ENCODE peak calls at places on chromosome 5, in nine cellular contexts. One of them, this sample, is unnamed.

GRCh38 chr5:1814183-1815020 is 13.2 kb downstream of the NDUFS6 start:
- DNase-seq in pancreas: no peak
- DNase-seq in coronary artery: no peak
- DNase-seq in ovary: no peak
- DNase-seq in MM.1S: no peak
- DNase-seq in progenitor cell of endocrine pancreas: no peak
- DNase-seq in nephron progenitor cell: no peak
- DNase-seq in fibroblast of mammary gland: no peak
- DNase-seq in choroid plexus epithelial cell: no peak
- DNase-seq in this sample: no peak

GRCh38 chr5:30849801-30850370 is 343.6 kb upstream of the CDH6 start:
- DNase-seq in pancreas: no peak
- DNase-seq in coronary artery: no peak
- DNase-seq in ovary: no peak
- DNase-seq in MM.1S: no peak
- DNase-seq in progenitor cell of endocrine pancreas: no peak
- DNase-seq in nephron progenitor cell: peak
- DNase-seq in fibroblast of mammary gland: no peak
- DNase-seq in choroid plexus epithelial cell: peak
- DNase-seq in this sample: no peak

GRCh38 chr5:111313017-111313724 is 89.0 kb downstream of the CAMK4 start:
- DNase-seq in pancreas: no peak
- DNase-seq in coronary artery: no peak
- DNase-seq in ovary: no peak
- DNase-seq in MM.1S: no peak
- DNase-seq in progenitor cell of endocrine pancreas: no peak
- DNase-seq in nephron progenitor cell: no peak
- DNase-seq in fibroblast of mammary gland: no peak
- DNase-seq in choroid plexus epithelial cell: peak
- DNase-seq in this sample: no peak

GRCh38 chr5:154446183-154447073 is 631 bp downstream of the SAP30L start:
- DNase-seq in pancreas: peak
- DNase-seq in coronary artery: peak
- DNase-seq in ovary: peak
- DNase-seq in MM.1S: peak
- DNase-seq in progenitor cell of endocrine pancreas: peak
- DNase-seq in nephron progenitor cell: peak
- DNase-seq in fibroblast of mammary gland: peak
- DNase-seq in choroid plexus epithelial cell: peak
- DNase-seq in this sample: peak

GRCh38 chr5:3182477-3182876 is 413.2 kb upstream of the IRX1 start:
- DNase-seq in pancreas: no peak
- DNase-seq in coronary artery: no peak
- DNase-seq in ovary: no peak
- DNase-seq in MM.1S: no peak
- DNase-seq in progenitor cell of endocrine pancreas: no peak
- DNase-seq in nephron progenitor cell: no peak
- DNase-seq in fibroblast of mammary gland: no peak
- DNase-seq in choroid plexus epithelial cell: no peak
- DNase-seq in this sample: no peak

GRCh38 chr5:55866485-55866884 is 15.3 kb downstream of the IL31RA start:
- DNase-seq in pancreas: peak
- DNase-seq in coronary artery: no peak
- DNase-seq in ovary: no peak
- DNase-seq in MM.1S: no peak
- DNase-seq in progenitor cell of endocrine pancreas: no peak
- DNase-seq in nephron progenitor cell: no peak
- DNase-seq in fibroblast of mammary gland: no peak
- DNase-seq in choroid plexus epithelial cell: no peak
- DNase-seq in this sample: no peak

GRCh38 chr5:141223112-141223783 is at the start of gene PCDHB14:
- DNase-seq in pancreas: no peak
- DNase-seq in coronary artery: no peak
- DNase-seq in ovary: no peak
- DNase-seq in MM.1S: peak
- DNase-seq in progenitor cell of endocrine pancreas: no peak
- DNase-seq in nephron progenitor cell: no peak
- DNase-seq in fibroblast of mammary gland: peak
- DNase-seq in choroid plexus epithelial cell: peak
- DNase-seq in this sample: no peak

GRCh38 chr5:138489705-138490104 is 24.4 kb downstream of the EGR1 start:
- DNase-seq in pancreas: no peak
- DNase-seq in coronary artery: no peak
- DNase-seq in ovary: no peak
- DNase-seq in MM.1S: no peak
- DNase-seq in progenitor cell of endocrine pancreas: no peak
- DNase-seq in nephron progenitor cell: no peak
- DNase-seq in fibroblast of mammary gland: no peak
- DNase-seq in choroid plexus epithelial cell: no peak
- DNase-seq in this sample: no peak

GRCh38 chr5:96321371-96321770 is 111.7 kb downstream of the PCSK1 start:
- DNase-seq in pancreas: no peak
- DNase-seq in coronary artery: no peak
- DNase-seq in ovary: no peak
- DNase-seq in MM.1S: no peak
- DNase-seq in progenitor cell of endocrine pancreas: no peak
- DNase-seq in nephron progenitor cell: no peak
- DNase-seq in fibroblast of mammary gland: peak
- DNase-seq in choroid plexus epithelial cell: no peak
- DNase-seq in this sample: no peak

GRCh38 chr5:32225445-32225844 is 51.3 kb upstream of the GOLPH3 start:
- DNase-seq in pancreas: no peak
- DNase-seq in coronary artery: no peak
- DNase-seq in ovary: peak
- DNase-seq in MM.1S: no peak
- DNase-seq in progenitor cell of endocrine pancreas: no peak
- DNase-seq in nephron progenitor cell: no peak
- DNase-seq in fibroblast of mammary gland: peak
- DNase-seq in choroid plexus epithelial cell: peak
- DNase-seq in this sample: no peak

GRCh38 chr5:89190515-89191265 is 307.7 kb upstream of the MEF2C start:
- DNase-seq in pancreas: no peak
- DNase-seq in coronary artery: no peak
- DNase-seq in ovary: no peak
- DNase-seq in MM.1S: no peak
- DNase-seq in progenitor cell of endocrine pancreas: no peak
- DNase-seq in nephron progenitor cell: no peak
- DNase-seq in fibroblast of mammary gland: no peak
- DNase-seq in choroid plexus epithelial cell: peak
- DNase-seq in this sample: no peak

GRCh38 chr5:86917117-86917579 is 299.4 kb downstream of the COX7C start:
- DNase-seq in pancreas: no peak
- DNase-seq in coronary artery: no peak
- DNase-seq in ovary: no peak
- DNase-seq in MM.1S: peak
- DNase-seq in progenitor cell of endocrine pancreas: no peak
- DNase-seq in nephron progenitor cell: peak
- DNase-seq in fibroblast of mammary gland: peak
- DNase-seq in choroid plexus epithelial cell: peak
- DNase-seq in this sample: no peak

GRCh38 chr5:73135429-73136276 is 15.3 kb downstream of the TMEM171 start:
- DNase-seq in pancreas: no peak
- DNase-seq in coronary artery: no peak
- DNase-seq in ovary: no peak
- DNase-seq in MM.1S: peak
- DNase-seq in progenitor cell of endocrine pancreas: no peak
- DNase-seq in nephron progenitor cell: peak
- DNase-seq in fibroblast of mammary gland: peak
- DNase-seq in choroid plexus epithelial cell: peak
- DNase-seq in this sample: no peak

GRCh38 chr5:33488558-33489355 is 48.0 kb downstream of the TARS1 start:
- DNase-seq in pancreas: no peak
- DNase-seq in coronary artery: no peak
- DNase-seq in ovary: no peak
- DNase-seq in MM.1S: no peak
- DNase-seq in progenitor cell of endocrine pancreas: no peak
- DNase-seq in nephron progenitor cell: no peak
- DNase-seq in fibroblast of mammary gland: no peak
- DNase-seq in choroid plexus epithelial cell: no peak
- DNase-seq in this sample: no peak

GRCh38 chr5:86679529-86679928 is 61.8 kb downstream of the COX7C start:
- DNase-seq in pancreas: no peak
- DNase-seq in coronary artery: peak
- DNase-seq in ovary: no peak
- DNase-seq in MM.1S: peak
- DNase-seq in progenitor cell of endocrine pancreas: no peak
- DNase-seq in nephron progenitor cell: peak
- DNase-seq in fibroblast of mammary gland: peak
- DNase-seq in choroid plexus epithelial cell: peak
- DNase-seq in this sample: no peak

GRCh38 chr5:176676361-176676824 is 29.1 kb downstream of the TSPAN17 start:
- DNase-seq in pancreas: no peak
- DNase-seq in coronary artery: no peak
- DNase-seq in ovary: no peak
- DNase-seq in MM.1S: no peak
- DNase-seq in progenitor cell of endocrine pancreas: no peak
- DNase-seq in nephron progenitor cell: no peak
- DNase-seq in fibroblast of mammary gland: peak
- DNase-seq in choroid plexus epithelial cell: peak
- DNase-seq in this sample: no peak

GRCh38 chr5:139178948-139179347 is 19.2 kb downstream of the SIL1 start:
- DNase-seq in pancreas: no peak
- DNase-seq in coronary artery: no peak
- DNase-seq in ovary: peak
- DNase-seq in MM.1S: no peak
- DNase-seq in progenitor cell of endocrine pancreas: no peak
- DNase-seq in nephron progenitor cell: no peak
- DNase-seq in fibroblast of mammary gland: peak
- DNase-seq in choroid plexus epithelial cell: peak
- DNase-seq in this sample: no peak

GRCh38 chr5:573206-573605 is 38.9 kb upstream of the CEP72 start:
- DNase-seq in pancreas: no peak
- DNase-seq in coronary artery: no peak
- DNase-seq in ovary: no peak
- DNase-seq in MM.1S: no peak
- DNase-seq in progenitor cell of endocrine pancreas: no peak
- DNase-seq in nephron progenitor cell: no peak
- DNase-seq in fibroblast of mammary gland: no peak
- DNase-seq in choroid plexus epithelial cell: no peak
- DNase-seq in this sample: no peak

DNA sequence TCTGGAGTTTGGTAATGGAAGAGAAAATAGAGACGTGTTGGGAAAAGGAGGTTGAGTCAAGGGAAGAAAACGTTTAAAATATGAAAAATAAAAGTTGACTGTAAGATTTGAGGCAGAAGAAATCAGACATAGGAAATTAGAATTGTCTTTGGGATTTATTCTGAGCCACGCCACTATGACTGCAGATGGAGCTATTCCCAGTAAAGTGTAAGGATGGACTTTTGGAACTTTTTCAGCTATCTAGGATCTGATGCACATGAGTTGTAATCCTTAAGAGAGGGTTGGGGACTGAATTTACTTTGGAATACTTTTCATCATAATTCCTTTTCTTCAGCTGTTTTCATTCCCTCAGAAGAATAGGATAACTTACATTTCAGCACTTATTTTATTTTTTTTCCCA is 336.7 kb downstream of the FAM170A start:
- DNase-seq in pancreas: no peak
- DNase-seq in coronary artery: no peak
- DNase-seq in ovary: no peak
- DNase-seq in MM.1S: no peak
- DNase-seq in progenitor cell of endocrine pancreas: no peak
- DNase-seq in nephron progenitor cell: no peak
- DNase-seq in fibroblast of mammary gland: peak
- DNase-seq in choroid plexus epithelial cell: peak
- DNase-seq in this sample: no peak
- TF ChIP-seq CTCF in pancreas: no peak
- TF ChIP-seq CTCF in coronary artery: no peak
- TF ChIP-seq CTCF in ovary: no peak
- TF ChIP-seq CTCF in MM.1S: no peak
- TF ChIP-seq CTCF in progenitor cell of endocrine pancreas: no peak
- TF ChIP-seq CTCF in nephron progenitor cell: no peak
- TF ChIP-seq CTCF in fibroblast of mammary gland: peak
- TF ChIP-seq CTCF in choroid plexus epithelial cell: peak
- TF ChIP-seq CTCF in this sample: no peak

GRCh38 chr5:136082390-136083193 is 50.1 kb upstream of the SMAD5 start:
- DNase-seq in pancreas: no peak
- DNase-seq in coronary artery: peak
- DNase-seq in ovary: peak
- DNase-seq in MM.1S: peak
- DNase-seq in progenitor cell of endocrine pancreas: peak
- DNase-seq in nephron progenitor cell: peak
- DNase-seq in fibroblast of mammary gland: peak
- DNase-seq in choroid plexus epithelial cell: peak
- DNase-seq in this sample: peak
- TF ChIP-seq CTCF in pancreas: peak
- TF ChIP-seq CTCF in coronary artery: peak
- TF ChIP-seq CTCF in ovary: peak
- TF ChIP-seq CTCF in MM.1S: peak
- TF ChIP-seq CTCF in progenitor cell of endocrine pancreas: peak
- TF ChIP-seq CTCF in nephron progenitor cell: peak
- TF ChIP-seq CTCF in fibroblast of mammary gland: peak
- TF ChIP-seq CTCF in choroid plexus epithelial cell: peak
- TF ChIP-seq CTCF in this sample: peak

GRCh38 chr5:151646334-151646733 is 40.4 kb downstream of the SPARC start:
- DNase-seq in pancreas: no peak
- DNase-seq in coronary artery: no peak
- DNase-seq in ovary: no peak
- DNase-seq in MM.1S: no peak
- DNase-seq in progenitor cell of endocrine pancreas: no peak
- DNase-seq in nephron progenitor cell: no peak
- DNase-seq in fibroblast of mammary gland: no peak
- DNase-seq in choroid plexus epithelial cell: no peak
- DNase-seq in this sample: no peak

GRCh38 chr5:151648988-151649387 is 37.7 kb downstream of the SPARC start:
- DNase-seq in pancreas: no peak
- DNase-seq in coronary artery: no peak
- DNase-seq in ovary: no peak
- DNase-seq in MM.1S: no peak
- DNase-seq in progenitor cell of endocrine pancreas: no peak
- DNase-seq in nephron progenitor cell: no peak
- DNase-seq in fibroblast of mammary gland: no peak
- DNase-seq in choroid plexus epithelial cell: no peak
- DNase-seq in this sample: no peak

GRCh38 chr5:151643385-151643784 is 43.3 kb downstream of the SPARC start:
- DNase-seq in pancreas: no peak
- DNase-seq in coronary artery: no peak
- DNase-seq in ovary: no peak
- DNase-seq in MM.1S: no peak
- DNase-seq in progenitor cell of endocrine pancreas: no peak
- DNase-seq in nephron progenitor cell: no peak
- DNase-seq in fibroblast of mammary gland: no peak
- DNase-seq in choroid plexus epithelial cell: no peak
- DNase-seq in this sample: no peak

GRCh38 chr5:151648089-151648488 is 38.6 kb downstream of the SPARC start:
- DNase-seq in pancreas: no peak
- DNase-seq in coronary artery: no peak
- DNase-seq in ovary: no peak
- DNase-seq in MM.1S: no peak
- DNase-seq in progenitor cell of endocrine pancreas: no peak
- DNase-seq in nephron progenitor cell: no peak
- DNase-seq in fibroblast of mammary gland: no peak
- DNase-seq in choroid plexus epithelial cell: no peak
- DNase-seq in this sample: no peak

GRCh38 chr5:151647320-151647861 is 39.3 kb downstream of the SPARC start:
- DNase-seq in pancreas: no peak
- DNase-seq in coronary artery: no peak
- DNase-seq in ovary: no peak
- DNase-seq in MM.1S: no peak
- DNase-seq in progenitor cell of endocrine pancreas: no peak
- DNase-seq in nephron progenitor cell: no peak
- DNase-seq in fibroblast of mammary gland: no peak
- DNase-seq in choroid plexus epithelial cell: no peak
- DNase-seq in this sample: no peak
- TF ChIP-seq CTCF in pancreas: no peak
- TF ChIP-seq CTCF in coronary artery: no peak
- TF ChIP-seq CTCF in ovary: no peak
- TF ChIP-seq CTCF in MM.1S: no peak
- TF ChIP-seq CTCF in progenitor cell of endocrine pancreas: no peak
- TF ChIP-seq CTCF in nephron progenitor cell: no peak
- TF ChIP-seq CTCF in fibroblast of mammary gland: no peak
- TF ChIP-seq CTCF in choroid plexus epithelial cell: no peak
- TF ChIP-seq CTCF in this sample: no peak

GRCh38 chr5:124176692-124177091 is 569.7 kb downstream of the ZNF608 start:
- DNase-seq in pancreas: no peak
- DNase-seq in coronary artery: peak
- DNase-seq in ovary: no peak
- DNase-seq in MM.1S: no peak
- DNase-seq in progenitor cell of endocrine pancreas: no peak
- DNase-seq in nephron progenitor cell: no peak
- DNase-seq in fibroblast of mammary gland: peak
- DNase-seq in choroid plexus epithelial cell: peak
- DNase-seq in this sample: no peak
- TF ChIP-seq CTCF in pancreas: no peak
- TF ChIP-seq CTCF in coronary artery: no peak
- TF ChIP-seq CTCF in ovary: no peak
- TF ChIP-seq CTCF in MM.1S: no peak
- TF ChIP-seq CTCF in progenitor cell of endocrine pancreas: no peak
- TF ChIP-seq CTCF in nephron progenitor cell: no peak
- TF ChIP-seq CTCF in fibroblast of mammary gland: peak
- TF ChIP-seq CTCF in choroid plexus epithelial cell: peak
- TF ChIP-seq CTCF in this sample: no peak

This sample was measured in type B pancreatic cell.